ENCODE peak calls at places on chromosomes 2 and 18, in five cellular contexts. M, Z, H, R and A are unnamed samples.

GRCh38 chr2:184611221-184612085 is 13.1 kb downstream of the ZNF804A start:
- DNase-seq in Z (no peak), M (peak; percentile 22), R (no peak), H (peak; percentile 15), A (no peak)

GRCh38 chr18:64639536-64639935 is 490.6 kb upstream of the LINC00305 start:
- DNase-seq in M (no peak), H (no peak), R (no peak), Z (no peak), A (no peak)

GRCh38 chr18:79738565-79739439 is 58.9 kb upstream of the KCNG2 start:
- DNase-seq in Z (peak; percentile 5), R (no peak), H (no peak), M (no peak), A (peak; percentile 30)

GRCh38 chr18:49510393-49511115 is 23.5 kb upstream of the C18orf32 start:
- DNase-seq in H (peak; percentile 40), Z (peak; percentile 45), R (peak; percentile 38), M (peak; percentile 69), A (no peak)

GRCh38 chr2:18752667-18753422 is 163.5 kb upstream of the NT5C1B start:
- DNase-seq in H (no peak), Z (no peak), R (no peak), M (no peak), A (no peak)

GRCh38 chr2:223779877-223780276 is 57.5 kb downstream of the AP1S3 start:
- DNase-seq in H (peak; percentile 18), Z (no peak), R (no peak), M (peak; percentile 52), A (no peak)

GRCh38 chr2:41791523-41791922 is 256.3 kb upstream of the PKDCC start:
- DNase-seq in R (no peak), H (no peak), Z (no peak), M (no peak), A (no peak)

GRCh38 chr2:133434962-133435668 is 133.1 kb downstream of the NCKAP5 start:
- DNase-seq in M (no peak), R (no peak), H (no peak), Z (no peak), A (no peak)

GRCh38 chr18:58038063-58038462 is 6.0 kb upstream of the NEDD4L start:
- DNase-seq in R (no peak), Z (no peak), M (no peak), H (no peak), A (no peak)

GRCh38 chr2:237090906-237091305 is 5.2 kb downstream of the COPS8 start:
- DNase-seq in Z (no peak), M (no peak), R (no peak), H (no peak), A (no peak)

DNA sequence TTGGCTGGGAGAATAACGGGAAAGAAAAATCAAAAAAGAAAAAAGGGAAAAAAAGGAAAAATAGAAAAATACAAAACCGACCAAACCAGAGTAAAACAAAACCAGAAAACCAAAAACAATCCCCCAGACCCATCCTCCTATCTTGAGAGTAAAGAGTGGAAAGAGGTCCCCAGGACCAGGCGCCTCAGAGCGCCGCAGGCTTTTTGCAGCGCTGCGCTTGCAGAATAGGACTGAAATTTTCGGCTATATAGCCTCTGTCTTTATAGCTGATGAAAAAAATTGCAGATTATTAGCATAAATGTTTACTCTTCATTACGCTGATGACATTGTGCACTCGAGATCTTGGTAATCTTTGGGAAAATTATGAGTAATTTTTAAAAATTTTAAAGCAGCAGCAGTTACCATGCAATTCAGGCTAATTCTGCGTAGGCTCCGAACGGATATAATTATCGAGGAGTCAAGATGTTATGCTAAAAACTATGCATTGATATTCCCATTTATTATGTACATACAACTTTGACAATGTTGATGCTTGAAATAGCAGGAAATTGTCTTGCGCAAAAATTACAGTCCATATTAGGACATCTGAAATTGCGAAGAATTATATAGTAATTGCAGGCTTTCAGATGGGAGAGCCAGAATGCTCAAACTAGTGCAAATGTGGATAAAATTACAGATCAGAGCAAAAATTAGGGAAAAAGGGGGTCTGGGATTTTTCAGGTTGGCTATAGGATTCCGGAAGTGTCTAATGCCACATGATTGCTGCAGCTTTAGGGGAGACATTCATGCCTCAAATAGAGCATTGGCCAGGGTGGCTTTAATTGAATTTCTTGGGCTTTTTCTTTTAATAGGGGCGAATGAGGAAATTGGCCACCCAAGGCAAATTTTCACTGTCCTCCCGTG is 8.4 kb downstream of the DLX1 start:
- DNase-seq in H (no peak), M (peak; percentile 23), Z (no peak), R (no peak), A (no peak)
- TF ChIP-seq POLR2AphosphoS5 in H (no peak), M (peak; percentile 11), Z (no peak), R (no peak), A (no peak)

GRCh38 chr18:55317322-55317721 is 270.7 kb downstream of the TCF4 start:
- DNase-seq in R (no peak), H (no peak), M (no peak), Z (no peak), A (no peak)
- H3K4me3 ChIP-seq in R (no peak overlapping the region), H (no peak overlapping the region), M (peak overlapping the region; percentile 80), Z (no peak overlapping the region), A (peak overlapping the region; percentile 25)

GRCh38 chr18:45652703-45653490 is 37.6 kb downstream of the SLC14A2 start:
- DNase-seq in M (no peak), Z (no peak), R (no peak), H (no peak), A (no peak)
- TF ChIP-seq EP300 in M (no peak), Z (no peak), R (no peak), H (no peak), A (no peak)

DNA sequence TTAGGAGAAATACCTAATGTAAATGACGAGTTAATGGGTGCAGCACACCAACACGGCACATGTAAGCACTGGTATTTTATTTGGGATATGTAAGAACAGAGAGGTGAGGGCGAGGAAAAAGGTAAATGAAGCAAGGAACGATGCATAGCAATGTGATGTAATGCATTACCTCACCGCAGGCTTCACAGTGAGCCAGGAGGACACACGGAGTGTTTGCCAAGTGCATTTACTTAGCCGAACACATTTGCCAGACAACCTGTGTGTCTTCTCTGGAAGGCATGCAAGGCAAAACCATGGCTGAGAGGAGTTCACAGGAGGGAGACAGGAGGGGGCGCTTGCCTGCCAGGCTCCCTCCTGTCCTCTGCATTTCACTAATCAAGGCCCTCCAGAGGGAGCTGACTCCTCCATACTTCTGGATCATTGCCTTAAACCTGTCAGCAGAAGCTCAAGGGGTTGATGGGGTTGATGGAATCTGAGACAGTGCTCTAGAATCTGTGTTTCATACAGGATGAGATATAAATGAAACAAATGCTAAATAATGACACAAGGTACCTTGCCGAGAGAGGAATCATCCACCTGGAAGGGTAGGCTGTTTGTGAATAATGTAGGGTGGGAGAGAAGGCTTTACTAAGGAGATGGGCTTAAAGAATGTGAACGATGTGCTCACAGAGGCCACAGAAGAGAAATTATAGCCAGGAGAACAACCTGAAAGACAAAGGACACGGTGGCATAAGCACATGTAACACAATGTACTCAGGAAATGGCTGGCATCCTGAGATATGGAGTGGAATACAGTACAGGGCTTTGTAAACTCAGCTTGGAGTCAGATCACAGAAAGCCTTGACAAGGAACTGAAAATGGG is 9.1 kb upstream of the TPRKB start:
- DNase-seq in M (no peak), H (no peak), R (no peak), Z (no peak), A (no peak)
- TF ChIP-seq POLR2AphosphoS5 in M (no peak), H (no peak), R (no peak), Z (no peak), A (no peak)

GRCh38 chr18:2967357-2967756 is 45.6 kb downstream of the LPIN2 start:
- DNase-seq in H (no peak), R (no peak), Z (no peak), M (no peak), A (no peak)
- H3K4me3 ChIP-seq in H (no peak overlapping the region), R (no peak overlapping the region), Z (no peak overlapping the region), M (no peak overlapping the region), A (no peak overlapping the region)